ENCODE peak calls at places on chromosome 19, in eight cellular contexts. C is K562; Q is tibial nerve; V is heart left ventricle; B is hepatocyte; X is psoas muscle; L is CD4-positive, CD25-positive, alpha-beta regulatory T cell; U is stomach. N is an unnamed sample. For H3K36me3, the result is how much of the 10 kb centered on the place peaks cover.

GRCh38 chr19:30450101-30450500 is 77.9 kb downstream of the ZNF536 start:
- DNase-seq in C (no peak), Q (no peak), V (peak), B (peak), X (no peak), L (no peak), U (no peak), N (peak)

GRCh38 chr19:33778089-33778791 is 18.4 kb upstream of the KCTD15 start:
- DNase-seq in C (peak), Q (peak), V (peak), B (peak), X (peak), L (peak), U (peak), N (peak)

GRCh38 chr19:51016798-51017683 is 2.5 kb downstream of the KLK10 start:
- DNase-seq in C (peak), Q (peak), V (peak), B (peak), X (peak), L (peak), U (peak), N (peak)

GRCh38 chr19:32652893-32653625 is 21.9 kb downstream of the ANKRD27 start:
- DNase-seq in C (no peak), Q (peak), V (peak), B (peak), X (peak), L (no peak), U (peak), N (no peak)

GRCh38 chr19:19545128-19545591 is 7.1 kb downstream of the CILP2 start:
- DNase-seq in C (no peak), Q (no peak), V (no peak), B (no peak), X (no peak), L (no peak), U (no peak), N (no peak)

GRCh38 chr19:53993448-53993847 is 2.0 kb downstream of the CACNG6 start:
- DNase-seq in C (no peak), Q (no peak), V (no peak), B (no peak), X (no peak), L (no peak), U (no peak), N (no peak)

GRCh38 chr19:39342647-39343305 is 555 bp downstream of the SAMD4B start:
- DNase-seq in C (peak), Q (no peak), V (peak), B (peak), X (peak), L (no peak), U (no peak), N (no peak)

GRCh38 chr19:16066611-16067104 is 9.6 kb upstream of the TPM4 start:
- DNase-seq in C (peak), Q (no peak), V (no peak), B (no peak), X (no peak), L (peak), U (peak), N (peak)

GRCh38 chr19:47049307-47049700 is 880 bp upstream of the TMEM160 start:
- DNase-seq in C (no peak), Q (no peak), V (peak), B (peak), X (no peak), L (no peak), U (no peak), N (peak)

GRCh38 chr19:3544742-3545668 is 6.0 kb downstream of the TEKTIP1 start:
- DNase-seq in C (peak), Q (peak), V (peak), B (peak), X (peak), L (peak), U (peak), N (peak)

GRCh38 chr19:18674616-18675015 is 8.9 kb upstream of the CRTC1 start:
- DNase-seq in C (no peak), Q (no peak), V (peak), B (no peak), X (peak), L (no peak), U (no peak), N (no peak)

GRCh38 chr19:45413497-45413896 is 7.1 kb downstream of the POLR1G start:
- DNase-seq in C (no peak), Q (no peak), V (no peak), B (no peak), X (no peak), L (no peak), U (no peak), N (no peak)

GRCh38 chr19:45172611-45173208 is 5.3 kb downstream of the TRAPPC6A start:
- DNase-seq in C (no peak), Q (no peak), V (no peak), B (no peak), X (no peak), L (no peak), U (no peak), N (no peak)

GRCh38 chr19:45419396-45419795 is 4.3 kb downstream of the ERCC1 start:
- DNase-seq in C (no peak), Q (no peak), V (peak), B (no peak), X (no peak), L (peak), U (no peak), N (no peak)

GRCh38 chr19:51651216-51651846 is 4.7 kb upstream of the SIGLEC14 start:
- DNase-seq in C (no peak), Q (no peak), V (peak), B (no peak), X (no peak), L (no peak), U (no peak), N (no peak)

GRCh38 chr19:47682939-47683338 is 30.3 kb upstream of the EHD2 start:
- DNase-seq in C (no peak), Q (no peak), V (no peak), B (no peak), X (peak), L (no peak), U (peak), N (no peak)

GRCh38 chr19:10114651-10115391 is 3.3 kb downstream of the P2RY11 start:
- DNase-seq in C (peak), Q (no peak), V (no peak), B (no peak), X (peak), L (no peak), U (no peak), N (no peak)
- H3K36me3 ChIP-seq in C (half or more), Q (half or more), V (under half), B (under half), X (under half), L (under half), U (half or more), N (half or more)

GRCh38 chr19:41335467-41335866 is 18.3 kb downstream of the TGFB1 start:
- DNase-seq in C (no peak), Q (no peak), V (no peak), B (no peak), X (no peak), L (no peak), U (no peak), N (no peak)
- H3K36me3 ChIP-seq in C (half or more), Q (half or more), V (under half), B (under half), X (under half), L (half or more), U (under half), N (under half)

GRCh38 chr19:650121-650520 is 10.4 kb downstream of the FGF22 start:
- DNase-seq in C (no peak), Q (no peak), V (no peak), B (no peak), X (no peak), L (no peak), U (no peak), N (no peak)

GRCh38 chr19:651114-651818 is 11.6 kb downstream of the FGF22 start:
- DNase-seq in C (no peak), Q (no peak), V (no peak), B (no peak), X (no peak), L (no peak), U (no peak), N (no peak)

GRCh38 chr19:651991-652390 is 11.0 kb downstream of the RNF126 start:
- DNase-seq in C (no peak), Q (no peak), V (no peak), B (no peak), X (no peak), L (no peak), U (no peak), N (no peak)

GRCh38 chr19:653425-653824 is 9.6 kb downstream of the RNF126 start:
- DNase-seq in C (no peak), Q (no peak), V (no peak), B (no peak), X (no peak), L (no peak), U (no peak), N (no peak)

GRCh38 chr19:652467-653389 is 10.3 kb downstream of the RNF126 start:
- DNase-seq in C (no peak), Q (no peak), V (no peak), B (no peak), X (no peak), L (no peak), U (no peak), N (no peak)
- H3K36me3 ChIP-seq in C (half or more), Q (half or more), V (under half), B (under half), X (under half), L (half or more), U (half or more), N (half or more)

DNA sequence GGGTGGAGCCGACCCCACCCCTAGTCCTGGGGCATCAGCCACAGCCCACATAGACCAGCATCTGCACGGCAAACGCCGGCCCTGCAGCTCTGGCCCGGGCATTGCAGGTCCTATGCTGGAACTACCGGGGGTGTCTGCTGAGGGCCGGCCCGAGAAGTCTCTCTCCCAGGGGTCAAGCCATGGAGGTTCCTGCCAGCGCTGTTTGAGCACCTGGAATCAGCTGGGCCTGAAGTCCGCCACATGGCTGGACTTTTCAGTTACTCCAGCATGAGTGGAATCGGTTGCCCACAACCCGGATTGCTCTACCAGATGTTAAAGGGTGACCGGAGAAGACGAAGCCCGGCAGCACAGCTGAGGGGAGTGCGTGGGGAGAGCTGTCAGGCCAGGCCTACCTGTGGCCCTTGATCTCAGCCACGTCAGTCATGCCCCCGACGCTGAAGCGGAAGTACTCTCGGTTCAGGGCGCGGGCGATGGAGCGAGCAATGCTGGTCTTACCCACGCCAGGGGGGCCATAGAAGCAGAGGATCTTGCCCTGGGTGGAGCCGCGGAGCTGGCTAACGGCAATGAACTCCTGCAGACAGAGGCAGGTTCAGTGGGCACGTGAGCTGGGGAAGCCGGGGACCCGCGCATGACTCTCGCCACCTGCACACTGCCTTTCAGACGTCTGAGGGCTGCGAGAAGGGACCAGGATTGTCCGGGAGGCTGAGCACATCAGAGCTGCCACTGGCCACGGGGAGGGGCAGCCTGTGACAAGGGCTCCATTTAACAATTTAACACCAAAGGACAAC is 8.7 kb downstream of the RPL36 start:
- DNase-seq in C (no peak), Q (no peak), V (no peak), B (peak), X (no peak), L (no peak), U (no peak), N (no peak)
- H3K36me3 ChIP-seq in C (half or more), Q (half or more), V (under half), B (under half), X (under half), L (half or more), U (half or more), N (half or more)

GRCh38 chr19:44059229-44059628 is 7.4 kb downstream of the ZNF223 start:
- DNase-seq in C (no peak), Q (no peak), V (no peak), B (no peak), X (no peak), L (no peak), U (no peak), N (no peak)
- H3K36me3 ChIP-seq in C (under half), Q (half or more), V (under half), B (under half), X (under half), L (under half), U (half or more), N (under half)

GRCh38 chr19:11338164-11338563 is 1.3 kb downstream of the RAB3D start:
- DNase-seq in C (no peak), Q (no peak), V (no peak), B (peak), X (no peak), L (no peak), U (no peak), N (no peak)
- H3K36me3 ChIP-seq in C (under half), Q (half or more), V (under half), B (under half), X (under half), L (under half), U (half or more), N (under half)